ENCODE peak calls at places on chromosomes 13 and 19, in six cellular contexts. V is activated T-cell treated with anti-CD3 and anti-CD28 coated beads for 48 hours, P is nephron progenitor cell, O is EL, E is ecto neural progenitor cell, Z is mesendoderm. G is an unnamed sample.

GRCh38 chr13:93002071-93002470 is 224.5 kb upstream of the GPC6 start:
- DNase-seq in Z (no peak), E (no peak), O (peak), V (no peak), P (no peak), G (no peak)

GRCh38 chr19:32876919-32877285 is 7.3 kb upstream of the SLC7A9 start:
- DNase-seq in P (no peak), O (peak), Z (peak), V (no peak), E (no peak), G (no peak)

GRCh38 chr19:49114630-49115363 is 627 bp downstream of the LIN7B start:
- DNase-seq in P (peak), Z (peak), O (peak), E (peak), V (peak), G (no peak)

GRCh38 chr19:17283504-17283996 is 1.8 kb downstream of the ANKLE1 start:
- DNase-seq in P (no peak), V (no peak), E (no peak), Z (no peak), O (no peak), G (no peak)

GRCh38 chr13:106246817-106247216 is 288.6 kb downstream of the EFNB2 start:
- DNase-seq in Z (no peak), V (no peak), P (no peak), E (no peak), O (no peak), G (peak)

GRCh38 chr19:48489608-48490216 is 20.5 kb downstream of the CYTH2 start:
- DNase-seq in P (peak), Z (peak), V (peak), E (peak), O (peak), G (peak)

GRCh38 chr13:36029171-36029570 is 102.0 kb downstream of the DCLK1 start:
- DNase-seq in Z (no peak), O (no peak), P (no peak), V (no peak), E (no peak), G (no peak)

GRCh38 chr19:38155453-38155852 is 68.6 kb downstream of the DPF1 start:
- DNase-seq in Z (peak), E (no peak), P (no peak), O (no peak), V (no peak), G (no peak)

GRCh38 chr13:44822291-44822690 is 167.0 kb downstream of the NUFIP1 start:
- DNase-seq in Z (peak), V (no peak), P (no peak), O (no peak), E (no peak), G (no peak)

GRCh38 chr13:97021241-97021640 is 27.0 kb upstream of the OXGR1 start:
- DNase-seq in V (no peak), Z (no peak), E (no peak), O (no peak), P (no peak), G (no peak)

GRCh38 chr19:51710163-51710562 is 13.6 kb downstream of the HAS1 start:
- DNase-seq in O (peak), V (no peak), E (no peak), Z (no peak), P (no peak), G (no peak)

GRCh38 chr13:94110011-94110410 is 369.5 kb downstream of the DCT start:
- DNase-seq in V (no peak), E (no peak), P (no peak), Z (no peak), O (peak), G (no peak)

GRCh38 chr13:107721436-107721835 is 493.9 kb downstream of the LIG4 start:
- DNase-seq in P (no peak), Z (no peak), E (no peak), O (no peak), V (no peak), G (no peak)

GRCh38 chr19:4694211-4694987 is 24.3 kb upstream of the MYDGF start:
- DNase-seq in P (no peak), E (no peak), O (peak), Z (no peak), V (no peak), G (no peak)

GRCh38 chr19:12779162-12779993 is 4.0 kb upstream of the HOOK2 start:
- DNase-seq in E (peak), P (no peak), O (peak), V (no peak), Z (peak), G (no peak)

GRCh38 chr19:13012690-13013608 is 17.7 kb downstream of the NFIX start:
- DNase-seq in O (peak), E (no peak), Z (peak), P (no peak), V (no peak), G (no peak)

GRCh38 chr19:33866696-33867095 is 70.0 kb downstream of the KCTD15 start:
- DNase-seq in Z (no peak), O (no peak), V (no peak), E (no peak), P (no peak), G (no peak)

GRCh38 chr13:46577656-46578589 is 25.0 kb downstream of the LRCH1 start:
- DNase-seq in P (no peak), O (peak), V (no peak), Z (no peak), E (no peak), G (no peak)

GRCh38 chr13:43698009-43698408 is 88.8 kb downstream of the ENOX1 start:
- DNase-seq in V (no peak), O (no peak), Z (no peak), P (no peak), E (no peak), G (no peak)

GRCh38 chr13:73672492-73672891 is 461.7 kb downstream of the KLF12 start:
- DNase-seq in Z (no peak), E (no peak), P (no peak), O (no peak), V (no peak), G (no peak)

GRCh38 chr19:13978306-13978705 is 26.0 kb downstream of the DCAF15 start:
- DNase-seq in V (no peak), Z (peak), P (peak), E (peak), O (no peak), G (no peak)

GRCh38 chr13:73751290-73751689 is 382.9 kb downstream of the KLF12 start:
- DNase-seq in E (no peak), O (no peak), Z (no peak), P (no peak), V (no peak), G (no peak)

GRCh38 chr13:36919206-36919832 is 719 bp downstream of the SMAD9 start:
- DNase-seq in P (peak), O (peak), E (peak), Z (peak), V (no peak), G (no peak)

GRCh38 chr13:73970413-73971055 is 163.7 kb downstream of the KLF12 start:
- DNase-seq in P (no peak), V (no peak), O (no peak), E (no peak), Z (no peak), G (no peak)

GRCh38 chr19:40592170-40592569 is 9.0 kb upstream of the LTBP4 start:
- DNase-seq in P (no peak), V (no peak), E (no peak), O (peak), Z (peak), G (peak)

GRCh38 chr13:62702502-62702901 is 1286.9 kb upstream of the PCDH20 start:
- DNase-seq in Z (no peak), P (no peak), O (no peak), V (no peak), E (no peak), G (no peak)

GRCh38 chr13:96141032-96141431 is 51.1 kb downstream of the HS6ST3 start:
- DNase-seq in E (no peak), O (peak), V (no peak), P (no peak), Z (peak), G (peak)

GRCh38 chr13:22194106-22194810 is 523.4 kb downstream of the FGF9 start:
- DNase-seq in Z (no peak), E (no peak), P (no peak), O (no peak), V (no peak), G (peak)

GRCh38 chr13:103303078-103303651 is 236.9 kb upstream of the SLC10A2 start:
- DNase-seq in O (no peak), V (no peak), E (no peak), P (no peak), Z (no peak), G (no peak)

GRCh38 chr13:39612023-39612637 is 9.1 kb upstream of the LHFPL6 start:
- DNase-seq in E (no peak), O (peak), V (no peak), Z (peak), P (peak), G (peak)

GRCh38 chr19:38004505-38005223 is 97.7 kb downstream of the SIPA1L3 start:
- DNase-seq in E (peak), P (peak), O (peak), Z (peak), V (no peak), G (peak)

G was measured in NCI-H510A treated with DMSO at 0.1 percent for 48 hours.